ENCODE peak calls at places on chromosomes 5 and 9, in nine cellular contexts. One of them, this sample, is unnamed.
A peak's percentile ranks its signal among the peaks of the same experiment; 100 is the strongest.

GRCh38 chr5:126449751-126450271 is 26.6 kb downstream of the GRAMD2B start:
- DNase-seq in A172: peak; percentile 71
- DNase-seq in GM13977: peak; percentile 25
- DNase-seq in mucosa of gallbladder: no peak
- DNase-seq in WERI-Rb-1: no peak
- DNase-seq in left ventricle myocardium superior: no peak
- DNase-seq in GM04504: no peak
- DNase-seq in neuronal stem cell: no peak
- DNase-seq in kidney tubule cell: peak; percentile 94
- DNase-seq in this sample: no peak

GRCh38 chr9:19720374-19720773 is 68.5 kb downstream of the SLC24A2 start:
- DNase-seq in A172: peak; percentile 49
- DNase-seq in GM13977: no peak
- DNase-seq in mucosa of gallbladder: no peak
- DNase-seq in WERI-Rb-1: no peak
- DNase-seq in left ventricle myocardium superior: no peak
- DNase-seq in GM04504: peak; percentile 1
- DNase-seq in neuronal stem cell: peak; percentile 73
- DNase-seq in kidney tubule cell: peak; percentile 33
- DNase-seq in this sample: no peak

GRCh38 chr9:79763861-79764260 is 192.1 kb downstream of the TLE4 start:
- DNase-seq in A172: no peak
- DNase-seq in GM13977: no peak
- DNase-seq in mucosa of gallbladder: no peak
- DNase-seq in WERI-Rb-1: no peak
- DNase-seq in left ventricle myocardium superior: peak; percentile 45
- DNase-seq in GM04504: no peak
- DNase-seq in neuronal stem cell: no peak
- DNase-seq in kidney tubule cell: peak; percentile 1
- DNase-seq in this sample: peak; percentile 5

GRCh38 chr9:116081437-116082110 is 72.0 kb upstream of the PAPPA start:
- DNase-seq in A172: no peak
- DNase-seq in GM13977: no peak
- DNase-seq in mucosa of gallbladder: no peak
- DNase-seq in WERI-Rb-1: no peak
- DNase-seq in left ventricle myocardium superior: no peak
- DNase-seq in GM04504: no peak
- DNase-seq in neuronal stem cell: no peak
- DNase-seq in kidney tubule cell: no peak
- DNase-seq in this sample: no peak

GRCh38 chr9:99593621-99594020 is 228.1 kb upstream of the NR4A3 start:
- DNase-seq in A172: no peak
- DNase-seq in GM13977: no peak
- DNase-seq in mucosa of gallbladder: no peak
- DNase-seq in WERI-Rb-1: no peak
- DNase-seq in left ventricle myocardium superior: no peak
- DNase-seq in GM04504: no peak
- DNase-seq in neuronal stem cell: no peak
- DNase-seq in kidney tubule cell: peak; percentile 40
- DNase-seq in this sample: no peak

GRCh38 chr5:68225911-68226563 is 10.5 kb downstream of the PIK3R1 start:
- DNase-seq in A172: no peak
- DNase-seq in GM13977: no peak
- DNase-seq in mucosa of gallbladder: peak; percentile 70
- DNase-seq in WERI-Rb-1: peak; percentile 79
- DNase-seq in left ventricle myocardium superior: peak; percentile 65
- DNase-seq in GM04504: no peak
- DNase-seq in neuronal stem cell: no peak
- DNase-seq in kidney tubule cell: no peak
- DNase-seq in this sample: no peak

GRCh38 chr5:124402144-124402581 is 344.3 kb downstream of the ZNF608 start:
- DNase-seq in A172: peak; percentile 56
- DNase-seq in GM13977: no peak
- DNase-seq in mucosa of gallbladder: no peak
- DNase-seq in WERI-Rb-1: no peak
- DNase-seq in left ventricle myocardium superior: no peak
- DNase-seq in GM04504: peak; percentile 22
- DNase-seq in neuronal stem cell: no peak
- DNase-seq in kidney tubule cell: peak; percentile 53
- DNase-seq in this sample: no peak

GRCh38 chr9:93184439-93185221 is 691 bp downstream of the WNK2 start:
- DNase-seq in A172: no peak
- DNase-seq in GM13977: peak; percentile 70
- DNase-seq in mucosa of gallbladder: no peak
- DNase-seq in WERI-Rb-1: peak; percentile 41
- DNase-seq in left ventricle myocardium superior: peak; percentile 38
- DNase-seq in GM04504: no peak
- DNase-seq in neuronal stem cell: peak; percentile 23
- DNase-seq in kidney tubule cell: no peak
- DNase-seq in this sample: no peak

GRCh38 chr5:132737982-132738770 is 830 bp upstream of the KIF3A start:
- DNase-seq in A172: no peak
- DNase-seq in GM13977: no peak
- DNase-seq in mucosa of gallbladder: no peak
- DNase-seq in WERI-Rb-1: no peak
- DNase-seq in left ventricle myocardium superior: no peak
- DNase-seq in GM04504: no peak
- DNase-seq in neuronal stem cell: no peak
- DNase-seq in kidney tubule cell: no peak
- DNase-seq in this sample: no peak

GRCh38 chr5:42496397-42497156 is 73.3 kb downstream of the GHR start:
- DNase-seq in A172: no peak
- DNase-seq in GM13977: no peak
- DNase-seq in mucosa of gallbladder: no peak
- DNase-seq in WERI-Rb-1: no peak
- DNase-seq in left ventricle myocardium superior: no peak
- DNase-seq in GM04504: no peak
- DNase-seq in neuronal stem cell: no peak
- DNase-seq in kidney tubule cell: no peak
- DNase-seq in this sample: no peak

GRCh38 chr5:43780586-43780985 is 177.6 kb downstream of the NNT start:
- DNase-seq in A172: no peak
- DNase-seq in GM13977: no peak
- DNase-seq in mucosa of gallbladder: no peak
- DNase-seq in WERI-Rb-1: no peak
- DNase-seq in left ventricle myocardium superior: no peak
- DNase-seq in GM04504: peak; percentile 32
- DNase-seq in neuronal stem cell: no peak
- DNase-seq in kidney tubule cell: no peak
- DNase-seq in this sample: no peak

GRCh38 chr5:76701298-76701697 is 14.6 kb upstream of the F2R start:
- DNase-seq in A172: peak; percentile 76
- DNase-seq in GM13977: no peak
- DNase-seq in mucosa of gallbladder: no peak
- DNase-seq in WERI-Rb-1: no peak
- DNase-seq in left ventricle myocardium superior: no peak
- DNase-seq in GM04504: no peak
- DNase-seq in neuronal stem cell: no peak
- DNase-seq in kidney tubule cell: peak; percentile 78
- DNase-seq in this sample: no peak

GRCh38 chr5:62002436-62002835 is 303.6 kb upstream of the KIF2A start:
- DNase-seq in A172: no peak
- DNase-seq in GM13977: no peak
- DNase-seq in mucosa of gallbladder: no peak
- DNase-seq in WERI-Rb-1: no peak
- DNase-seq in left ventricle myocardium superior: no peak
- DNase-seq in GM04504: no peak
- DNase-seq in neuronal stem cell: no peak
- DNase-seq in kidney tubule cell: no peak
- DNase-seq in this sample: no peak

GRCh38 chr9:10259668-10260067 is 353.1 kb downstream of the PTPRD start:
- DNase-seq in A172: no peak
- DNase-seq in GM13977: no peak
- DNase-seq in mucosa of gallbladder: no peak
- DNase-seq in WERI-Rb-1: no peak
- DNase-seq in left ventricle myocardium superior: no peak
- DNase-seq in GM04504: no peak
- DNase-seq in neuronal stem cell: no peak
- DNase-seq in kidney tubule cell: no peak
- DNase-seq in this sample: no peak

GRCh38 chr5:160175438-160176218 is 53.7 kb upstream of the FABP6 start:
- DNase-seq in A172: peak; percentile 90
- DNase-seq in GM13977: no peak
- DNase-seq in mucosa of gallbladder: peak; percentile 65
- DNase-seq in WERI-Rb-1: no peak
- DNase-seq in left ventricle myocardium superior: peak; percentile 76
- DNase-seq in GM04504: no peak
- DNase-seq in neuronal stem cell: no peak
- DNase-seq in kidney tubule cell: peak; percentile 78
- DNase-seq in this sample: no peak

GRCh38 chr5:171855265-171855664 is 69.6 kb downstream of the SMIM23 start:
- DNase-seq in A172: no peak
- DNase-seq in GM13977: no peak
- DNase-seq in mucosa of gallbladder: no peak
- DNase-seq in WERI-Rb-1: no peak
- DNase-seq in left ventricle myocardium superior: no peak
- DNase-seq in GM04504: no peak
- DNase-seq in neuronal stem cell: no peak
- DNase-seq in kidney tubule cell: no peak
- DNase-seq in this sample: no peak

GRCh38 chr5:173623296-173623771 is 6.9 kb upstream of the BOD1 start:
- DNase-seq in A172: no peak
- DNase-seq in GM13977: no peak
- DNase-seq in mucosa of gallbladder: no peak
- DNase-seq in WERI-Rb-1: no peak
- DNase-seq in left ventricle myocardium superior: no peak
- DNase-seq in GM04504: no peak
- DNase-seq in neuronal stem cell: no peak
- DNase-seq in kidney tubule cell: no peak
- DNase-seq in this sample: no peak

GRCh38 chr5:56259002-56259511 is 25.9 kb upstream of the ANKRD55 start:
- DNase-seq in A172: peak; percentile 86
- DNase-seq in GM13977: peak; percentile 24
- DNase-seq in mucosa of gallbladder: no peak
- DNase-seq in WERI-Rb-1: no peak
- DNase-seq in left ventricle myocardium superior: no peak
- DNase-seq in GM04504: peak; percentile 90
- DNase-seq in neuronal stem cell: no peak
- DNase-seq in kidney tubule cell: peak; percentile 81
- DNase-seq in this sample: peak; percentile 43

GRCh38 chr5:171336486-171337206 is 27.6 kb downstream of the TLX3 start:
- DNase-seq in A172: no peak
- DNase-seq in GM13977: no peak
- DNase-seq in mucosa of gallbladder: peak; percentile 32
- DNase-seq in WERI-Rb-1: peak; percentile 52
- DNase-seq in left ventricle myocardium superior: peak; percentile 49
- DNase-seq in GM04504: peak; percentile 20
- DNase-seq in neuronal stem cell: no peak
- DNase-seq in kidney tubule cell: peak; percentile 56
- DNase-seq in this sample: peak; percentile 11

This sample was measured in HFF-Myc.